ENCODE peak calls at places on chromosomes 11 and 22, in eight cellular contexts. N is stromal cell of bone marrow, U is T-cell, X is AG04450, K is endothelial cell, F is fibroblast of the aortic adventitia, A is MCF 10A, W is AG08395. P is an unnamed sample.

GRCh38 chr22:24155597-24156145 is 25.6 kb upstream of the SUSD2 start:
- DNase-seq in N (peak), U (no peak), X (no peak), K (peak), F (peak), A (peak), W (peak), P (no peak)

GRCh38 chr22:48488149-48488551 is 1339.5 kb downstream of the BRD1 start:
- DNase-seq in N (no peak), U (no peak), X (no peak), K (no peak), F (no peak), A (no peak), W (peak), P (no peak)

GRCh38 chr11:111846063-111846462 is 25.3 kb downstream of the ALG9 start:
- DNase-seq in N (no peak), U (no peak), X (no peak), K (no peak), F (peak), A (peak), W (no peak), P (no peak)

GRCh38 chr22:25125693-25126357 is 73.8 kb upstream of the CRYBB3 start:
- DNase-seq in N (no peak), U (no peak), X (no peak), K (no peak), F (no peak), A (no peak), W (no peak), P (no peak)

GRCh38 chr11:130202818-130203671 is 43.5 kb downstream of the ST14 start:
- DNase-seq in N (no peak), U (no peak), X (no peak), K (no peak), F (no peak), A (no peak), W (no peak), P (no peak)

GRCh38 chr11:134905966-134906955 is 494.2 kb upstream of the B3GAT1 start:
- DNase-seq in N (no peak), U (no peak), X (no peak), K (no peak), F (no peak), A (no peak), W (no peak), P (no peak)

GRCh38 chr11:9384535-9385287 is at the start of gene IPO7:
- DNase-seq in N (peak), U (peak), X (peak), K (peak), F (peak), A (peak), W (peak), P (peak)

GRCh38 chr11:105100206-105100605 is 39.4 kb downstream of the CARD18 start:
- DNase-seq in N (no peak), U (no peak), X (no peak), K (no peak), F (no peak), A (peak), W (no peak), P (no peak)

P was measured in GOT3.